ENCODE peak calls at places on chromosomes 7 and 10, in four cellular contexts. F, R, S and E are unnamed samples.

GRCh38 chr7:91347288-91347687 is 83.1 kb downstream of the FZD1 start:
- DNase-seq in F (no peak), S (no peak), R (no peak), E (no peak)

GRCh38 chr10:96511044-96511945 is 2.4 kb downstream of the TLL2 start:
- DNase-seq in F (no peak), S (peak; percentile 72), R (peak; percentile 59), E (peak; percentile 61)

GRCh38 chr7:139476891-139477290 is 6.6 kb downstream of the KLRG2 start:
- DNase-seq in F (no peak), S (no peak), R (no peak), E (no peak)

GRCh38 chr10:131983780-131984179 is 2.1 kb upstream of the BNIP3 start:
- DNase-seq in F (no peak), S (no peak), R (peak; percentile 63), E (peak; percentile 70)

GRCh38 chr10:20004087-20004523 is 187.9 kb downstream of the PLXDC2 start:
- DNase-seq in F (peak; percentile 28), R (no peak), S (peak; percentile 4), E (no peak)

GRCh38 chr10:50224330-50224952 is 26.9 kb downstream of the ASAH2 start:
- DNase-seq in F (peak; percentile 36), S (peak; percentile 28), R (peak; percentile 77), E (peak; percentile 27)

GRCh38 chr7:138768251-138768650 is 29.5 kb upstream of the TMEM213 start:
- DNase-seq in R (no peak), S (no peak), F (no peak), E (no peak)

GRCh38 chr7:26937956-26938623 is 73.7 kb upstream of the SKAP2 start:
- DNase-seq in S (no peak), F (no peak), R (no peak), E (peak; percentile 48)

GRCh38 chr10:125026974-125027735 is 85.2 kb downstream of the ZRANB1 start:
- DNase-seq in F (no peak), S (no peak), R (no peak), E (no peak)

GRCh38 chr10:16646474-16647059 is 124.9 kb upstream of the C1QL3 start:
- DNase-seq in R (no peak), F (peak; percentile 9), S (no peak), E (no peak)

GRCh38 chr10:76397210-76397881 is 965.9 kb downstream of the LRMDA start:
- DNase-seq in F (no peak), S (no peak), R (no peak), E (no peak)

GRCh38 chr10:12504628-12505027 is 155.3 kb downstream of the CAMK1D start:
- DNase-seq in S (no peak), F (no peak), R (no peak), E (no peak)

GRCh38 chr7:22452142-22452763 is 47.7 kb downstream of the STEAP1B start:
- DNase-seq in R (peak; percentile 47), S (peak; percentile 74), F (no peak), E (peak; percentile 31)

GRCh38 chr7:151833213-151833651 is 43.7 kb downstream of the PRKAG2 start:
- DNase-seq in F (no peak), S (no peak), R (no peak), E (no peak)

GRCh38 chr10:35890061-35890969 is 248.2 kb upstream of the FZD8 start:
- DNase-seq in S (no peak), R (no peak), F (no peak), E (no peak)

GRCh38 chr10:96998329-96998888 is 166.3 kb downstream of the LCOR start:
- DNase-seq in S (no peak), R (peak; percentile 77), F (no peak), E (no peak)

GRCh38 chr10:111035542-111035941 is 41.3 kb upstream of the ADRA2A start:
- DNase-seq in S (no peak), R (no peak), F (no peak), E (no peak)

GRCh38 chr10:124629410-124629809 is 114.8 kb downstream of the FAM53B start:
- DNase-seq in F (no peak), S (no peak), R (no peak), E (no peak)

GRCh38 chr7:137539111-137539715 is 195.7 kb upstream of the PTN start:
- DNase-seq in F (no peak), S (no peak), R (no peak), E (no peak)

GRCh38 chr10:105146436-105146835 is 505.3 kb downstream of the SORCS3 start:
- DNase-seq in R (no peak), S (no peak), F (no peak), E (no peak)

DNA sequence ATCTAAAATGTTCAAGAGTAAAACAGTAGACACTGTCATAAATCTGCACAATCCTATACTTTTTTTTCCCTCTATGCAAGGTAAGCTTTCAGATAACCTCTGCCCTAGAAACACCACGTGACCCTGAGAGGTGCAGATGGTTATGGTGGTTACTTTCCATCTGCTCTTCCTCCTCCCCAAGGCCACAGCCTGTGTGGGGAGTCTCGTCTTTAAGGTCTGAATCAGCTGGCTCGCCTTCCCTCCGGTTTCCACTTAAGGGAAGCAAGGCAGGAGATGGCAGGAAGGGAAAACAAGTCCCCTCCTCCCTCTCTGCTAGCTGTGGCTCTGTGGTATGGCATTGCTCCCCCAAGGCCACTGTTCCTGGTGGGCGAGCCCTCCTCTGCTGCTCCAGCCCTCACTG is 181.8 kb downstream of the GLI3 start:
- DNase-seq in R (no peak), F (no peak), S (no peak), E (no peak)
- TF ChIP-seq PBX3 in R (no peak), F (no peak), S (no peak), E (no peak)

GRCh38 chr10:100827819-100828743 is 82.7 kb downstream of the PAX2 start:
- DNase-seq in F (no peak), S (peak; percentile 91), R (no peak), E (peak; percentile 75)
- TF ChIP-seq PBX3 in F (no peak), S (no peak), R (no peak), E (no peak)

GRCh38 chr7:142459557-142459963 is 201.7 kb upstream of the PRSS58 start:
- DNase-seq in S (peak; percentile 64), F (no peak), R (peak; percentile 25), E (peak; percentile 61)
- TF ChIP-seq PBX3 in S (no peak), F (no peak), R (no peak), E (no peak)

DNA sequence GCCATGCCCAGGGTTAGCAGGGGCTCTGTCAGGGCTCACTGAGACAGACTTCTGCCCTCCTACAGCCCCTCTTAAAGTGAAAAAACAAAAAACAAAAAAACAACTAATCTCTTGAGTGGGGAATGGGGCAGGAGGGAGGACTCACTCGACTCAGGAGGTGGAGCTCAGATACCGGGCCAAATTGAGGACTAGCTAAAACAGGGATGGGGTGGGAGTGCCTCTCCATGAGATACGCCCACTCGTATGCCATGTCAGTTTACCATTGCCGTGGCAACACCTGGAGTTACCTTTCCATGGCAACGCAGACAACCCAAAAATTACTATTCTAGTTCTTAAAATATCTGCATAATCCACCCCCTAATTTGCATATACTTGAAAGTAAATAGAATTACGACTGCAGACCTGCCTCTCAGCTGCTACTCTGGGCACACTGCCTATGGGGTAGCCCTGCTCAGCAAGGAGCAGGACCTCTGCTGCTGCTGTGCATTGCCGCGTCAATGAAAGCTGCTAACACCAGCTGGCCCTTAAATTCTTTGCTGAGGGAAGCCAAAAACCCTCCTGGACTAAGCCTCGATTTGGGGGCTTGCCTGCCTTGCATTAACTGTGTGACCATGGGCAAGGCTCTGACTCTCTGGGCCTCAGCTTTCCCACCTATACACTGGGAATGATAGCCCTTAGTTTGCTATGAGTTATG is 13.3 kb downstream of the SSC4D start:
- DNase-seq in F (no peak), R (no peak), S (no peak), E (no peak)
- TF ChIP-seq PBX3 in F (no peak), R (no peak), S (no peak), E (no peak)